ENCODE peak calls at places on chromosomes 6 and 20, in five cellular contexts. M is left ventricle myocardium inferior; N is CD8-positive, alpha-beta memory T cell; W is breast epithelium; C is effector memory CD4-positive, alpha-beta T cell. Z is an unnamed sample.
A peak's percentile ranks its signal among the peaks of the same experiment; 100 is the strongest.

GRCh38 chr6:31813463-31813849 is 1.6 kb downstream of the HSPA1L start:
- DNase-seq in M (no peak), W (no peak), N (no peak), C (no peak), Z (no peak)

GRCh38 chr6:3825331-3825831 is 23.8 kb upstream of the FAM50B start:
- DNase-seq in C (no peak), W (no peak), N (no peak), M (peak; percentile 63), Z (peak; percentile 90)

GRCh38 chr6:125791151-125791819 is 525 bp downstream of the NCOA7 start:
- DNase-seq in N (no peak), M (no peak), C (no peak), W (no peak), Z (no peak)

GRCh38 chr6:119308048-119308570 is 41.5 kb downstream of the MAN1A1 start:
- DNase-seq in M (no peak), W (no peak), C (no peak), N (no peak), Z (no peak)

GRCh38 chr20:63889241-63890200 is 5.4 kb upstream of the DNAJC5 start:
- DNase-seq in C (no peak), M (no peak), W (no peak), N (no peak), Z (no peak)

GRCh38 chr20:50172347-50173013 is 18.1 kb upstream of the CEBPB start:
- DNase-seq in N (no peak), C (no peak), M (peak; percentile 92), W (peak; percentile 74), Z (peak; percentile 96)

GRCh38 chr6:37688088-37688850 is 9.4 kb downstream of the MDGA1 start:
- DNase-seq in M (no peak), C (no peak), W (no peak), N (no peak), Z (no peak)

GRCh38 chr6:143108278-143108677 is 47.6 kb downstream of the AIG1 start:
- DNase-seq in N (no peak), W (no peak), C (no peak), M (no peak), Z (no peak)

GRCh38 chr6:28884423-28885148 is 39.2 kb downstream of the TRIM27 start:
- DNase-seq in N (peak; percentile 48), C (peak; percentile 58), M (no peak), W (no peak), Z (peak; percentile 37)

GRCh38 chr6:134819858-134820495 is 129.9 kb downstream of the ALDH8A1 start:
- DNase-seq in N (no peak), C (no peak), W (no peak), M (no peak), Z (no peak)

GRCh38 chr20:46569961-46570360 is 19.5 kb upstream of the OCSTAMP start:
- DNase-seq in W (no peak), M (no peak), C (no peak), N (no peak), Z (no peak)

GRCh38 chr20:54539521-54540046 is 64.2 kb downstream of the DOK5 start:
- DNase-seq in M (no peak), N (no peak), C (no peak), W (no peak), Z (no peak)

GRCh38 chr6:156872903-156873302 is 95.7 kb downstream of the ARID1B start:
- DNase-seq in W (no peak), C (no peak), N (no peak), M (no peak), Z (no peak)

GRCh38 chr6:33547499-33547898 is 32.6 kb downstream of the BAK1 start:
- DNase-seq in N (no peak), W (no peak), C (no peak), M (no peak), Z (no peak)

DNA sequence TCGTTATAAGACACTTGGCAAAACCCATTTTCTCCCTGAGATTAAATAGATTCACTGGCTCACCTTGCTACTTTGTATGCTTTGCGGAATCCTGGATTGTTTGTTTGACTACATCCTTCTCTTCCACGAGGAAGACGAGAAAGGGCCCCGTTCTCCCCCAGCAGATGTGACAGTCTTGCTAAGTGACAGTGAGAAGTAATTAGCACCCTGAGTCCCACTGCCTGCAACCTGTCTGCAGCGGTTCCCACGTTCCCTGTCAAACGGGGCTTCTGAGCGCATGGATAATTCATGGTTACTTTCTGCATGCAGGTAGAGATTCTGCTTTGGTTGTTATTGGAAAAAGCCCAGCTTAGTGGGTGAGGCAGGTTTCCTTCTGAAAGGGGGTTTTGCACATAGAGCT is 163.7 kb downstream of the CDH26 start:
- DNase-seq in N (no peak), W (no peak), M (no peak), C (no peak), Z (no peak)
- H3K27me3 ChIP-seq in N (no peaks in the 10 kb centered on the region), W (peaks cover 3% of the 10 kb centered on the region), M (peaks cover 59% of the 10 kb centered on the region), C (no peaks in the 10 kb centered on the region), Z (no peaks in the 10 kb centered on the region)

DNA sequence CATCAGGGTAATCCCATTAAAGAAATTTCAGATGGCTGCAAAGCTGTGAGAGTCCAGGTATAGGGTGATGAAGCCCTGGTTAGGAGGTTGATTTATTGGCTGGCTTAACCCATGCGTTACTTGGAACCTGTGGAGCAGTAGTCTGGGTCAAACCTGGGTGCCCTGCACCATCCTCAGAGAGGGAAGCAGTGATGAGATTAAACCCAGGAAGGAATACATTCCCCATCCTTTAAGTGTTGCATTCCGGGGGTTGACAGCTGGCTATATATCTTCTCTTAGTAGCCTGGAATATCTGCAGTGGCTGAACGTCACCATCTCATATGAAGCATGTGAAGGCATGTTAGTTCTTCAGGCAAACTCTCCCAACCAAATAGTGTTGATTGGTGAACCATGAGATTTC is 44.9 kb upstream of the JAG1 start:
- DNase-seq in C (no peak), W (no peak), N (no peak), M (no peak), Z (no peak)
- H3K9me3 ChIP-seq in C (no peaks in the 10 kb centered on the region), W (no peaks in the 10 kb centered on the region), N (no peaks in the 10 kb centered on the region), M (no peaks in the 10 kb centered on the region), Z (no peaks in the 10 kb centered on the region)

GRCh38 chr20:53255102-53255710 is 283.0 kb downstream of the TSHZ2 start:
- DNase-seq in N (no peak), M (no peak), C (no peak), W (no peak), Z (no peak)
- H3K27me3 ChIP-seq in N (no peaks in the 10 kb centered on the region), M (no peaks in the 10 kb centered on the region), C (no peaks in the 10 kb centered on the region), W (no peaks in the 10 kb centered on the region), Z (no peaks in the 10 kb centered on the region)

DNA sequence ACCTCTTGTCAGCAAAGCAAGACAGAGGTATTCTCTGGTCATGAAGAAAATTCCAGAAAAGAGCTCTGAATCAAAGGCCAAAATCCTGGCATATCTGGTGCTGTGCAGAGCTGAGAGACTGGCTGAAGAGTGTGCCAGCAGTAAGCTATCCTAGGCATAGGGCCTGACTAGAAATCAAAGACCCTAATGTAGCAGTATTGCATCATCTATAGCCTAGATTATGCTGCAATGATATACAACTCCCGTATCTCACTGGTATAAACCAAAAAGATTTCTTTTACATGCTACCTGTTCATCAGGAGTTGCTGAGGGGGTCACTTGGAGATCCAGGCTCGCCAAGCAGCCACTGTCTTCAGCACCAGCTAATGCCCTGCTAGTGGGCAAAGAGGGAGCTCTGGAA is 30.9 kb upstream of the TRIM39 start:
- DNase-seq in W (no peak), C (no peak), M (no peak), N (no peak), Z (no peak)
- H3K9me3 ChIP-seq in W (no peaks in the 10 kb centered on the region), C (no peaks in the 10 kb centered on the region), M (no peaks in the 10 kb centered on the region), N (no peaks in the 10 kb centered on the region), Z (no peaks in the 10 kb centered on the region)

GRCh38 chr6:41441598-41442205 is 104.5 kb upstream of the FOXP4 start:
- DNase-seq in N (no peak), C (no peak), M (no peak), W (no peak), Z (no peak)

GRCh38 chr6:41437604-41438003 is 102.2 kb downstream of the NCR2 start:
- DNase-seq in N (no peak), M (no peak), W (no peak), C (no peak), Z (no peak)

GRCh38 chr6:41438746-41439145 is 103.3 kb downstream of the NCR2 start:
- DNase-seq in C (no peak), W (no peak), N (no peak), M (no peak), Z (no peak)

GRCh38 chr6:41440958-41441357 is 105.2 kb upstream of the FOXP4 start:
- DNase-seq in N (no peak), W (no peak), M (no peak), C (no peak), Z (no peak)

DNA sequence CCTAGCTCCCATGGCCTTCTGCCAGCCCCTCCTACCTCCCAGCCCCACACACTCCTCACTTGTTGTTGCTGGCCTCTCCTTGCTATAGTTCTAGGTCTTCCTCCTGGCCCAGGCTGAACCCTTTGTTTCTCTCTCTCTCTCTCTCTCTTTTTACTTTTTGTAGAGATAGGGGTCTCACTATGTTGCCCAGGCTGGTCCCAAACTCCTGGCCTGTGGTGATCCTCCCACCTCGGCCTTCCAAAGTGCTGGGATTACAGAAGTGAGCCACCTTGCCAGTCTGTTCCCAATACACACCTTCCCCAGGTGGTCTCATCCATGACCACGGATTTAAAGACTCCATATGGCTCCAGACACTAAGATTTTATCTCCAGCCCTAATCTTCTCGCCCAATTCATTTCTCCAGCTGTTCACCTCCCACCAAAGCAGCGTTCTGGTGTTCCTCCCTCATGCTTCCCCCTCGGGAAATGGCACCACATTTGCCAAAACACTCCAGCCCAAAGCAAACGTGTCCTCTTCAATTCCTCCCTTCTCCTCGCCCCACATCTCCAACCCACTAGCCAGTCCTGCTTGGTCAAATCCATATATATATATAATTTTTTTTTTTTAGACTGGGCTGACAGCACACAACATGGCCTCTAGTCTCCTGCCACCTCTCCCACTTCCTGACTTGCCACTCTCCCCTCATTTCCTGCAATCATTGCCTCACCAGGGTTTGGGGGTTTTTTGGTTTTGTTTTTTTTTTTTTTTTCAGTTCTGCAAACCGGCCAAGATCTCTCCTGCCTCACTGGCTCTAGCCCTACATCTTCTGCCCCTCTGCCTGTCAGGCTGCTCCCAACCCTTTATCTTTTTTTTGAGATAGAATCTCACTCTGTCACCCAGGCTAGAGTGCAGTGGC is 104.4 kb downstream of the NCR2 start:
- DNase-seq in N (no peak), M (no peak), C (peak; percentile 9), W (no peak), Z (no peak)
- H3K27me3 ChIP-seq in N (peaks cover 4% of the 10 kb centered on the region), M (peaks cover 29% of the 10 kb centered on the region), C (no peaks in the 10 kb centered on the region), W (no peaks in the 10 kb centered on the region), Z (no peaks in the 10 kb centered on the region)

GRCh38 chr6:21856096-21856825 is 262.7 kb downstream of the SOX4 start:
- DNase-seq in C (no peak), M (no peak), N (no peak), W (no peak), Z (no peak)

GRCh38 chr6:21859193-21859735 is 265.7 kb downstream of the SOX4 start:
- DNase-seq in M (no peak), W (no peak), N (no peak), C (no peak), Z (no peak)

GRCh38 chr6:21856844-21857243 is 263.3 kb downstream of the SOX4 start:
- DNase-seq in N (no peak), C (no peak), W (no peak), M (no peak), Z (no peak)

GRCh38 chr6:21864211-21864610 is 270.7 kb downstream of the SOX4 start:
- DNase-seq in C (no peak), W (no peak), N (no peak), M (no peak), Z (no peak)

GRCh38 chr6:21861942-21862341 is 268.4 kb downstream of the SOX4 start:
- DNase-seq in C (no peak), W (no peak), M (no peak), N (no peak), Z (no peak)
- H3K9me3 ChIP-seq in C (no peaks in the 10 kb centered on the region), W (no peaks in the 10 kb centered on the region), M (no peaks in the 10 kb centered on the region), N (no peaks in the 10 kb centered on the region), Z (no peaks in the 10 kb centered on the region)

GRCh38 chr6:41396335-41396734 is 60.9 kb downstream of the NCR2 start:
- DNase-seq in M (no peak), N (no peak), W (no peak), C (no peak), Z (no peak)
- H3K27me3 ChIP-seq in M (peaks cover 42% of the 10 kb centered on the region), N (no peaks in the 10 kb centered on the region), W (no peaks in the 10 kb centered on the region), C (peaks cover 2% of the 10 kb centered on the region), Z (no peaks in the 10 kb centered on the region)